ENCODE peak calls at places on chromosome 9, in nine cellular contexts. J is HL-60, H is Panc1, N is transverse colon, D is SK-N-SH, G is stomach, S is GM23338, E is spleen, V is sigmoid colon. P is an unnamed sample.

GRCh38 chr9:33110686-33111085 is 34.2 kb upstream of the SMU1 start:
- DNase-seq in J (no peak), H (no peak), N (no peak), D (no peak), G (no peak), S (no peak), E (no peak), V (no peak), P (peak; percentile 7)

GRCh38 chr9:114275246-114275994 is 47.5 kb upstream of the ORM1 start:
- DNase-seq in J (no peak), H (no peak), N (no peak), D (no peak), G (no peak), S (no peak), E (peak; percentile 24), V (peak; percentile 68), P (peak; percentile 45)

GRCh38 chr9:93601063-93601462 is 24.7 kb downstream of the PHF2 start:
- DNase-seq in J (no peak), H (no peak), N (no peak), D (no peak), G (no peak), S (no peak), E (no peak), V (no peak), P (no peak)

GRCh38 chr9:15927131-15927530 is 374.3 kb downstream of the CCDC171 start:
- DNase-seq in J (no peak), H (no peak), N (no peak), D (no peak), G (no peak), S (no peak), E (no peak), V (no peak), P (no peak)

GRCh38 chr9:83030391-83031107 is 32.4 kb downstream of the RASEF start:
- DNase-seq in J (no peak), H (no peak), N (no peak), D (no peak), G (no peak), S (no peak), E (no peak), V (no peak), P (no peak)

GRCh38 chr9:35229066-35229778 is 67.4 kb downstream of the UNC13B start:
- DNase-seq in J (no peak), H (no peak), N (no peak), D (no peak), G (no peak), S (no peak), E (no peak), V (no peak), P (no peak)

GRCh38 chr9:116924462-116925110 is 237.5 kb downstream of the TRIM32 start:
- DNase-seq in J (no peak), H (no peak), N (no peak), D (no peak), G (no peak), S (no peak), E (no peak), V (no peak), P (no peak)

GRCh38 chr9:38355115-38355514 is 37.4 kb upstream of the ALDH1B1 start:
- DNase-seq in J (no peak), H (no peak), N (no peak), D (no peak), G (no peak), S (no peak), E (no peak), V (no peak), P (no peak)

GRCh38 chr9:81984911-81985310 is 3.7 kb upstream of the SPATA31D1 start:
- DNase-seq in J (no peak), H (no peak), N (no peak), D (no peak), G (no peak), S (peak; percentile 1), E (no peak), V (no peak), P (no peak)

GRCh38 chr9:23635276-23635675 is 190.8 kb downstream of the ELAVL2 start:
- DNase-seq in J (no peak), H (no peak), N (no peak), D (no peak), G (no peak), S (no peak), E (no peak), V (no peak), P (no peak)

GRCh38 chr9:77284616-77285015 is 107.3 kb downstream of the VPS13A start:
- DNase-seq in J (no peak), H (no peak), N (no peak), D (no peak), G (no peak), S (no peak), E (no peak), V (no peak), P (no peak)

DNA sequence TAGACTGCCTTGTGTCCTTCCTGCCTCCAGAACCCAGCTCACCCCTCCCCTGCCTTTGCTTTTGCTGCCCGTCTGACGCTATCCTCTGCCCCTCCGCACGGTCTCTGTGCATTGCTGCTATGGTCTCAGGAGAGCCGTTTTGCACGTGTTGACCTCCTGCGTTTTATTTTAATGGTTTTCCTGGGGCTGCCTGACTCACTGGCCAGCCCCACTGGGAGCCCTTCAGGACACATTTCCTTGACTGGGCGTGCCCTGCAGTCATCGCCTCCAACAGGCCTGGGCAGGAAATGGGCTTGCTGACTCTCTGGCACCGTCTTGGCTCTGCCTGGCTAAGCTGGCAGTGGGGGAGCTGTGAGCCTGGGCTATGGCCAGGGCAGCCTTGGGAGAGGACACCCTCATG is 17.9 kb upstream of the ASS1 start:
- DNase-seq in J (no peak), H (no peak), N (peak; percentile 53), D (no peak), G (no peak), S (no peak), E (no peak), V (no peak), P (no peak)
- TF ChIP-seq CTCF in J (no peak), H (no peak), N (no peak), D (no peak), G (no peak), S (no peak), E (no peak), V (no peak), P (no peak)

GRCh38 chr9:21795483-21795882 is 7.0 kb upstream of the MTAP start:
- DNase-seq in J (no peak), H (no peak), N (no peak), D (no peak), G (no peak), S (no peak), E (no peak), V (no peak), P (no peak)

GRCh38 chr9:21788752-21789151 is 13.7 kb upstream of the MTAP start:
- DNase-seq in J (no peak), H (no peak), N (no peak), D (no peak), G (no peak), S (no peak), E (no peak), V (no peak), P (no peak)

GRCh38 chr9:21789541-21790037 is 12.8 kb upstream of the MTAP start:
- DNase-seq in J (peak; percentile 61), H (peak; percentile 75), N (peak; percentile 49), D (peak; percentile 34), G (peak; percentile 65), S (peak; percentile 87), E (no peak), V (no peak), P (peak; percentile 70)
- H3K4me3 ChIP-seq in J (no peak overlapping the region), H (peak overlapping the region; percentile 18), N (peak overlapping the region; percentile 29), D (peak overlapping the region; percentile 38), G (peak overlapping the region; percentile 27), S (peak overlapping the region; percentile 6), E (no peak overlapping the region), V (peak overlapping the region; percentile 27), P (peak overlapping the region; percentile 48)

GRCh38 chr9:131669234-131670172 is 70.4 kb downstream of the RAPGEF1 start:
- DNase-seq in J (no peak), H (no peak), N (no peak), D (no peak), G (no peak), S (no peak), E (no peak), V (no peak), P (no peak)
- TF ChIP-seq POLR2AphosphoS5 in J (no peak), H (no peak), N (no peak), D (no peak), G (no peak), S (no peak), E (no peak), V (no peak), P (no peak)

DNA sequence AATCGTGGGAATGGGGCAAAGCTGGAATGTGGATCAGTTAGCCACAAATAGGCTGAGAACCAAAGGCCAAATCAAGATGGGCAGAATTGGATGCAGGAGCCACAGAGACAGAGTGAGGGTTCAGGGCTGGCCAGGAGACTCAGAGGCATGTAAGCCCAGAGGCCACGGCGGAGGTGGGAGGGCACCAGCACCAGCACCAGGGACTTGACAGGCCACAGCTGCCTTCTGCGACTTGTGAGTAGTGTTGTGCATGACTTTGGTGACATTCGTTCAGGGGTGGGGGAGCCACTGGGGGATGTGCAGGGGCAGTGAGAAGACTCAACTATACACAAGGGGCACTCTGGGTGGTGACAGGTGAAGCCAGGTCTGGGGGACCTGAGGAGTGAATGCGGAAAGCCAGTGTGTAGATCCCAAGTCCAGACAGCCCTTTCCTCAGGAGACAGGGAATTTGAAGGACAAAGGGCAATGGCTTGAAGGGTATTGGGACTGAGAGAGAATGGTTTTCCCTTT is 53.2 kb downstream of the TMOD1 start:
- DNase-seq in J (no peak), H (no peak), N (no peak), D (no peak), G (no peak), S (no peak), E (peak; percentile 59), V (no peak), P (no peak)
- TF ChIP-seq CTCF in J (no peak), H (no peak), N (no peak), D (no peak), G (no peak), S (no peak), E (no peak), V (no peak), P (no peak)